ENCODE peak calls at places on chromosomes 5 and 9, in six cellular contexts. G is MM.1S, D is neural progenitor cell, T is HCT116, R is hepatocyte, I is GM23338. S is an unnamed sample.
A peak's percentile ranks its signal among the peaks of the same experiment; 100 is the strongest.

GRCh38 chr9:78215706-78216105 is 20.2 kb upstream of the CEP78 start:
- DNase-seq in G (no peak), D (no peak), T (no peak), R (no peak), I (no peak), S (no peak)

GRCh38 chr9:18122156-18122555 is 351.8 kb upstream of the ADAMTSL1 start:
- DNase-seq in G (no peak), D (no peak), T (no peak), R (no peak), I (no peak), S (no peak)

GRCh38 chr5:151026674-151027073 is 6.3 kb downstream of the GPX3 start:
- DNase-seq in G (no peak), D (no peak), T (no peak), R (no peak), I (no peak), S (no peak)

GRCh38 chr9:107251756-107252322 is 31.2 kb upstream of the RAD23B start:
- DNase-seq in G (no peak), D (no peak), T (no peak), R (peak; percentile 21), I (no peak), S (no peak)

GRCh38 chr5:112735702-112736101 is 2.0 kb upstream of the APC start:
- DNase-seq in G (no peak), D (no peak), T (no peak), R (no peak), I (no peak), S (no peak)

GRCh38 chr5:173324115-173325001 is 3.9 kb downstream of the STC2 start:
- DNase-seq in G (peak; percentile 39), D (peak; percentile 60), T (no peak), R (peak; percentile 89), I (no peak), S (no peak)

GRCh38 chr9:111691686-111692329 is 30.4 kb downstream of the GNG10 start:
- DNase-seq in G (peak; percentile 46), D (no peak), T (peak; percentile 24), R (peak; percentile 25), I (peak; percentile 27), S (peak; percentile 43)

GRCh38 chr5:134005415-134006118 is 792 bp upstream of the VDAC1 start:
- DNase-seq in G (no peak), D (peak; percentile 65), T (no peak), R (peak; percentile 37), I (peak; percentile 74), S (no peak)

GRCh38 chr5:2207966-2208544 is 325.3 kb upstream of the IRX4 start:
- DNase-seq in G (peak; percentile 21), D (peak; percentile 87), T (no peak), R (peak; percentile 73), I (peak; percentile 74), S (no peak)

GRCh38 chr5:150261231-150261630 is 28.3 kb downstream of the CAMK2A start:
- DNase-seq in G (no peak), D (no peak), T (no peak), R (no peak), I (no peak), S (no peak)

GRCh38 chr5:1723957-1724821 is 75.4 kb downstream of the MRPL36 start:
- DNase-seq in G (no peak), D (no peak), T (no peak), R (no peak), I (no peak), S (no peak)

GRCh38 chr5:73355083-73355482 is 93.5 kb downstream of the FOXD1 start:
- DNase-seq in G (no peak), D (no peak), T (no peak), R (no peak), I (no peak), S (no peak)

GRCh38 chr9:83622814-83623633 is at the start of gene IDNK:
- DNase-seq in G (peak; percentile 63), D (peak; percentile 85), T (peak; percentile 10), R (peak; percentile 83), I (peak; percentile 85), S (peak; percentile 77)

GRCh38 chr5:132753135-132753987 is 6.1 kb downstream of the CCNI2 start:
- DNase-seq in G (peak; percentile 38), D (peak; percentile 79), T (no peak), R (no peak), I (peak; percentile 57), S (no peak)

GRCh38 chr9:101707708-101708107 is 30.7 kb downstream of the GRIN3A start:
- DNase-seq in G (no peak), D (no peak), T (no peak), R (no peak), I (peak; percentile 16), S (no peak)

GRCh38 chr9:135500071-135500524 is 384 bp upstream of the MRPS2 start:
- DNase-seq in G (no peak), D (no peak), T (no peak), R (no peak), I (no peak), S (peak; percentile 14)

GRCh38 chr5:170491479-170491878 is 12.3 kb upstream of the KCNIP1 start:
- DNase-seq in G (no peak), D (no peak), T (no peak), R (peak; percentile 17), I (no peak), S (no peak)

GRCh38 chr5:176629853-176630680 is at the start of the genes EIF4E1B and SNCB:
- DNase-seq in G (peak; percentile 45), D (peak; percentile 87), T (no peak), R (peak; percentile 72), I (peak; percentile 89), S (peak; percentile 84)

GRCh38 chr5:17992296-17992695 is 358.0 kb downstream of the TAF11L14 start:
- DNase-seq in G (no peak), D (no peak), T (no peak), R (no peak), I (no peak), S (no peak)

GRCh38 chr9:120394058-120394669 is 185.8 kb downstream of the CDK5RAP2 start:
- DNase-seq in G (no peak), D (no peak), T (no peak), R (no peak), I (no peak), S (no peak)

GRCh38 chr9:12838546-12838945 is 63.7 kb downstream of the LURAP1L start:
- DNase-seq in G (no peak), D (no peak), T (no peak), R (no peak), I (no peak), S (no peak)

GRCh38 chr9:131443648-131444047 is 49.8 kb downstream of the PRRC2B start:
- DNase-seq in G (no peak), D (no peak), T (no peak), R (no peak), I (no peak), S (no peak)

GRCh38 chr5:39013938-39014337 is 60.3 kb downstream of the RICTOR start:
- DNase-seq in G (no peak), D (no peak), T (no peak), R (no peak), I (no peak), S (no peak)

GRCh38 chr5:151467576-151467975 is 20.2 kb downstream of the SLC36A1 start:
- DNase-seq in G (no peak), D (no peak), T (no peak), R (no peak), I (no peak), S (no peak)

GRCh38 chr5:55307383-55308253 is at the start of the genes DHX29 and MTREX:
- DNase-seq in G (peak; percentile 90), D (peak; percentile 96), T (peak; percentile 80), R (peak; percentile 94), I (peak; percentile 94), S (peak; percentile 89)

GRCh38 chr5:39928709-39929108 is 503.9 kb upstream of the DAB2 start:
- DNase-seq in G (no peak), D (no peak), T (no peak), R (no peak), I (no peak), S (no peak)

GRCh38 chr5:75568202-75568601 is 43.1 kb upstream of the ANKDD1B start:
- DNase-seq in G (no peak), D (no peak), T (no peak), R (no peak), I (no peak), S (no peak)

GRCh38 chr5:59992206-59992605 is 98.7 kb upstream of the PDE4D start:
- DNase-seq in G (no peak), D (no peak), T (no peak), R (no peak), I (no peak), S (no peak)

GRCh38 chr5:61350535-61350934 is 18.5 kb downstream of the ZSWIM6 start:
- DNase-seq in G (no peak), D (no peak), T (no peak), R (no peak), I (no peak), S (no peak)

GRCh38 chr5:36529142-36529541 is 77.3 kb upstream of the SLC1A3 start:
- DNase-seq in G (no peak), D (no peak), T (no peak), R (no peak), I (no peak), S (no peak)

GRCh38 chr9:97807681-97808080 is 45.3 kb upstream of the FOXE1 start:
- DNase-seq in G (no peak), D (no peak), T (no peak), R (no peak), I (no peak), S (no peak)

GRCh38 chr9:124758691-124759090 is 12.4 kb downstream of the NR6A1 start:
- DNase-seq in G (no peak), D (no peak), T (no peak), R (no peak), I (no peak), S (no peak)
- H3K4me3 ChIP-seq in G (no peak overlapping the region), D (peak overlapping the region; percentile 44), T (no peak overlapping the region), R (no peak overlapping the region), I (peak overlapping the region; percentile 46), S (no peak overlapping the region)

GRCh38 chr9:86838883-86839497 is 108.3 kb downstream of the GAS1 start:
- DNase-seq in G (no peak), D (no peak), T (no peak), R (no peak), I (no peak), S (no peak)
- TF ChIP-seq EZH2phosphoT487 in G (no peak), D (no peak), T (no peak), R (no peak), I (no peak), S (no peak)

DNA sequence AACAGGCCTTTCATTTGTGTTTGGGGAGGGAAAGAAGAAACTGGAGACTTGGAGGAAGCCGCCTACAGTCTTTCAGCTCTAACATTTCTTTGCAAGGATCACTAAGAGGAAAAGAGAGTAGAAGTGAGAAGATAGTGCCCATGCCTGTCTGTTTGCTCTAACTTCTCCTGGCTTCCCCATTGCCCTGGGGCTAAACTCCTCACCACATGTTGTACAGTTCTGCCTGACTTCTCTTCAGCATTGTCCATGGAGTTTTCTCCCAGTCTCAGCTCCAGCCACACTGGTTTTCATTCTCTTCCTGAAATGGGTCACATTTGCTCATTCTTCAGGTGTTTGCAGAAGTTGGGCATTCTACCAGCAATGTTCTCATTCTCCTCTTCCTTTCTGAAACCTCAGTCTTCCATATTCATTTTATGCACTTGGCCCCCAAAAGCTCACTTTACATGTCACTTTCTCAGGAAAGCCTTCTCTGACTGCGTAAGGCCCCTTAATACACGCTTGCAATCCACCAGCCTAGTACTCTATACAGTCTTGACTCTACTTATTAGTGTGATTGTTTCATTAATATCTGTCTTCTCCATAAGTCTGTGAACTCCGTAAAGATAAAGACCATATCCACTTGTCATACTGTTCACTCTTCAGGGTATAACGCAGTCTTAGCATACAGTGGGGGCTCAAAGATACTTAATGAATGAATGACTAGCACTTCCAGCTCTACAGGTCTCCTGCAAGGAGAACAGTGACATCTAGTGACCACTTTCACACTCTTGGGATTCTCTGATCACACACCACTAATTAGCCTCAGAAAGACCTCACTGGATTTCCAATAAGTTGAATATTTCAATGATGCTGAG is 40.2 kb upstream of the TRIM32 start:
- DNase-seq in G (peak; percentile 16), D (peak; percentile 65), T (peak; percentile 24), R (peak; percentile 56), I (peak; percentile 67), S (peak; percentile 7)
- TF ChIP-seq CTCF in G (peak; percentile 57), D (peak; percentile 71), T (peak; percentile 55), R (peak; percentile 70), I (peak; percentile 72), S (peak; percentile 71)

GRCh38 chr5:72308853-72309191 is 11.2 kb downstream of the MRPS27 start:
- DNase-seq in G (peak; percentile 36), D (no peak), T (no peak), R (no peak), I (no peak), S (no peak)
- H3K4me3 ChIP-seq in G (peak overlapping the region; percentile 9), D (no peak overlapping the region), T (no peak overlapping the region), R (no peak overlapping the region), I (peak overlapping the region; percentile 73), S (no peak overlapping the region)